ENCODE peak calls at places on chromosomes 7 and 10, in five cellular contexts. N is A549; C is ELF-1; T is CD8-positive, alpha-beta T cell; M is activated T-helper 9 cell treated with anti-CD3 and anti-CD28 coated beads, Interleukin-2, amount 50 U/mL, for 16 hours. Q is an unnamed sample.

GRCh38 chr10:62437696-62438095 is 63.5 kb downstream of the ZNF365 start:
- DNase-seq in N (peak; percentile 40), C (peak; percentile 12), T (no peak), M (no peak), Q (no peak)

GRCh38 chr10:102704915-102705314 is 9.3 kb downstream of the ARL3 start:
- DNase-seq in N (no peak), C (no peak), T (no peak), M (no peak), Q (no peak)

GRCh38 chr10:60271319-60272040 is 118.2 kb downstream of the ANK3 start:
- DNase-seq in N (no peak), C (no peak), T (no peak), M (no peak), Q (no peak)

GRCh38 chr7:140625908-140626868 is 14.4 kb downstream of the DENND2A start:
- DNase-seq in N (peak; percentile 68), C (peak; percentile 99), T (no peak), M (no peak), Q (peak; percentile 81)

GRCh38 chr7:73742338-73742752 is 3.7 kb upstream of the ABHD11 start:
- DNase-seq in N (no peak), C (peak; percentile 87), T (no peak), M (no peak), Q (no peak)

GRCh38 chr10:111532139-111532538 is 455.3 kb downstream of the ADRA2A start:
- DNase-seq in N (no peak), C (no peak), T (no peak), M (no peak), Q (no peak)

GRCh38 chr10:123537188-123537961 is 128.8 kb upstream of the GPR26 start:
- DNase-seq in N (no peak), C (no peak), T (no peak), M (no peak), Q (no peak)

GRCh38 chr10:122461729-122462532 is 578 bp downstream of the HTRA1 start:
- DNase-seq in N (peak; percentile 22), C (peak; percentile 24), T (no peak), M (no peak), Q (no peak)

GRCh38 chr7:26483843-26484242 is 192.2 kb downstream of the SNX10 start:
- DNase-seq in N (no peak), C (no peak), T (no peak), M (no peak), Q (no peak)

GRCh38 chr7:132049462-132050304 is 493.3 kb upstream of the PODXL start:
- DNase-seq in N (peak; percentile 37), C (peak; percentile 44), T (no peak), M (no peak), Q (no peak)

GRCh38 chr7:135659159-135659837 is 3.0 kb upstream of the STMP1 start:
- DNase-seq in N (no peak), C (no peak), T (no peak), M (no peak), Q (no peak)

GRCh38 chr7:78959471-78959870 is 494.0 kb downstream of the MAGI2 start:
- DNase-seq in N (no peak), C (no peak), T (no peak), M (no peak), Q (no peak)

GRCh38 chr7:157003445-157004049 is 6.9 kb downstream of the MNX1 start:
- DNase-seq in N (no peak), C (no peak), T (no peak), M (no peak), Q (no peak)

GRCh38 chr7:156356551-156356950 is 284.0 kb upstream of the RNF32 start:
- DNase-seq in N (no peak), C (no peak), T (no peak), M (no peak), Q (no peak)

GRCh38 chr7:47153076-47153475 is 428.8 kb downstream of the TNS3 start:
- DNase-seq in N (no peak), C (no peak), T (no peak), M (no peak), Q (no peak)

GRCh38 chr10:15433850-15434537 is 62.9 kb upstream of the FAM171A1 start:
- DNase-seq in N (peak; percentile 40), C (no peak), T (no peak), M (no peak), Q (no peak)

GRCh38 chr10:43402176-43402575 is 6.8 kb downstream of the HNRNPF start:
- DNase-seq in N (no peak), C (no peak), T (no peak), M (no peak), Q (no peak)

GRCh38 chr10:15719062-15719898 is 442 bp downstream of the ITGA8 start:
- DNase-seq in N (no peak), C (peak; percentile 70), T (no peak), M (no peak), Q (no peak)

GRCh38 chr10:73117976-73118743 is 7.9 kb downstream of the NUDT13 start:
- DNase-seq in N (no peak), C (peak; percentile 18), T (no peak), M (no peak), Q (no peak)

GRCh38 chr10:85921789-85922188 is 444.8 kb downstream of the GRID1 start:
- DNase-seq in N (no peak), C (no peak), T (no peak), M (no peak), Q (no peak)

GRCh38 chr10:97498841-97499560 is at the start of gene UBTD1:
- DNase-seq in N (peak; percentile 27), C (peak; percentile 54), T (peak; percentile 46), M (no peak), Q (peak; percentile 46)

GRCh38 chr7:21616796-21617436 is 74.1 kb downstream of the DNAH11 start:
- DNase-seq in N (peak; percentile 40), C (peak; percentile 23), T (no peak), M (no peak), Q (no peak)

GRCh38 chr7:2258661-2259365 is 16.8 kb downstream of the NUDT1 start:
- DNase-seq in N (no peak), C (no peak), T (peak; percentile 32), M (no peak), Q (no peak)

GRCh38 chr10:98444314-98445006 is 2.3 kb downstream of the HPS1 start:
- DNase-seq in N (no peak), C (no peak), T (no peak), M (no peak), Q (no peak)